ENCODE peak calls at places on chromosome 20, in four cellular contexts. One of them, this sample, is unnamed.
A peak's percentile ranks its signal among the peaks of the same experiment; 100 is the strongest.

GRCh38 chr20:46040902-46041535 is 12.0 kb downstream of the SLC12A5 start:
- DNase-seq in ELR: peak; percentile 58
- DNase-seq in A549: peak; percentile 25
- DNase-seq in NCI-H748 treated with DMSO at 0.1 percent for 48 hours: no peak
- DNase-seq in this sample: peak; percentile 38

GRCh38 chr20:38473353-38473795 is 731 bp downstream of the RALGAPB start:
- DNase-seq in A549: no peak
- DNase-seq in NCI-H748 treated with DMSO at 0.1 percent for 48 hours: peak; percentile 2
- DNase-seq in ELR: peak; percentile 62
- DNase-seq in this sample: peak; percentile 43

GRCh38 chr20:49231461-49231860 is 12.2 kb downstream of the DDX27 start:
- DNase-seq in ELR: no peak
- DNase-seq in NCI-H748 treated with DMSO at 0.1 percent for 48 hours: no peak
- DNase-seq in A549: no peak
- DNase-seq in this sample: no peak

GRCh38 chr20:24701668-24702067 is 232.2 kb downstream of the SYNDIG1 start:
- DNase-seq in NCI-H748 treated with DMSO at 0.1 percent for 48 hours: no peak
- DNase-seq in A549: no peak
- DNase-seq in ELR: no peak
- DNase-seq in this sample: no peak

GRCh38 chr20:42155586-42155985 is 537.4 kb upstream of the CHD6 start:
- DNase-seq in A549: no peak
- DNase-seq in ELR: no peak
- DNase-seq in NCI-H748 treated with DMSO at 0.1 percent for 48 hours: no peak
- DNase-seq in this sample: no peak

GRCh38 chr20:47196091-47197081 is 160.1 kb downstream of the ZMYND8 start:
- DNase-seq in ELR: peak; percentile 81
- DNase-seq in NCI-H748 treated with DMSO at 0.1 percent for 48 hours: no peak
- DNase-seq in A549: peak; percentile 69
- DNase-seq in this sample: peak; percentile 60

GRCh38 chr20:1555952-1556351 is 1.6 kb downstream of the SIRPD start:
- DNase-seq in NCI-H748 treated with DMSO at 0.1 percent for 48 hours: no peak
- DNase-seq in ELR: peak; percentile 22
- DNase-seq in A549: no peak
- DNase-seq in this sample: no peak

GRCh38 chr20:2778602-2779321 is 21.7 kb downstream of the CPXM1 start:
- DNase-seq in NCI-H748 treated with DMSO at 0.1 percent for 48 hours: no peak
- DNase-seq in ELR: no peak
- DNase-seq in A549: no peak
- DNase-seq in this sample: no peak

GRCh38 chr20:32337937-32338661 is 20.0 kb upstream of the ASXL1 start:
- DNase-seq in NCI-H748 treated with DMSO at 0.1 percent for 48 hours: no peak
- DNase-seq in A549: no peak
- DNase-seq in ELR: no peak
- DNase-seq in this sample: no peak

GRCh38 chr20:18032977-18033892 is 24.5 kb downstream of the OVOL2 start:
- DNase-seq in A549: no peak
- DNase-seq in NCI-H748 treated with DMSO at 0.1 percent for 48 hours: no peak
- DNase-seq in ELR: peak; percentile 15
- DNase-seq in this sample: no peak

This sample was measured in heart left ventricle.